ENCODE peak calls at places on chromosome 3, in seven cellular contexts. E is heart right ventricle, L is OCI-LY7, U is stomach, N is mammary epithelial cell, C is right lobe of liver, M is breast epithelium. P is an unnamed sample. For H3K4me1, the result is how much of the 10 kb centered on the place peaks cover.

GRCh38 chr3:111956995-111957736 is 21.7 kb upstream of the ABHD10 start:
- DNase-seq in L (no peak), M (no peak), N (peak), C (no peak), E (no peak), U (no peak), P (no peak)

GRCh38 chr3:195609229-195609628 is 25.5 kb upstream of the APOD start:
- DNase-seq in L (no peak), C (no peak), U (peak), N (no peak), M (no peak), E (no peak), P (no peak)

GRCh38 chr3:99532246-99532645 is 106.1 kb upstream of the COL8A1 start:
- DNase-seq in L (peak), M (no peak), E (no peak), N (peak), U (peak), C (no peak), P (peak)

GRCh38 chr3:16741103-16741758 is 136.0 kb upstream of the DAZL start:
- DNase-seq in U (no peak), C (no peak), N (peak), L (no peak), E (no peak), M (no peak), P (no peak)

GRCh38 chr3:46950661-46951241 is 25.8 kb downstream of the CCDC12 start:
- DNase-seq in M (no peak), C (no peak), U (no peak), N (no peak), L (no peak), E (no peak), P (no peak)

GRCh38 chr3:127299276-127299675 is 11.4 kb upstream of the PRR20G start:
- DNase-seq in M (no peak), L (no peak), U (no peak), C (no peak), E (no peak), N (no peak), P (no peak)

GRCh38 chr3:9767418-9767817 is 2.3 kb downstream of the CAMK1 start:
- DNase-seq in C (no peak), N (no peak), M (no peak), U (no peak), E (no peak), L (no peak), P (no peak)

GRCh38 chr3:108093616-108094015 is 2.8 kb upstream of the CD47 start:
- DNase-seq in M (no peak), E (no peak), L (no peak), N (no peak), C (no peak), U (no peak), P (no peak)

GRCh38 chr3:186342197-186342596 is 19.8 kb downstream of the DGKG start:
- DNase-seq in U (no peak), E (no peak), M (no peak), N (no peak), L (no peak), C (no peak), P (no peak)

GRCh38 chr3:197737319-197737649 is 580 bp upstream of the RUBCN start:
- DNase-seq in U (no peak), N (no peak), L (no peak), M (no peak), C (no peak), E (no peak), P (no peak)

GRCh38 chr3:111801697-111802655 is 57.1 kb upstream of the PHLDB2 start:
- DNase-seq in M (no peak), U (no peak), C (no peak), N (peak), L (no peak), E (no peak), P (no peak)

GRCh38 chr3:141331370-141332318 is 36.7 kb upstream of the ZBTB38 start:
- DNase-seq in E (peak), C (no peak), N (peak), M (no peak), L (no peak), U (no peak), P (peak)

GRCh38 chr3:107919239-107919638 is 171.6 kb downstream of the CD47 start:
- DNase-seq in U (no peak), L (no peak), C (no peak), N (no peak), M (no peak), E (no peak), P (no peak)

GRCh38 chr3:37891227-37891626 is 29.5 kb downstream of the CTDSPL start:
- DNase-seq in C (no peak), L (peak), M (no peak), E (no peak), U (peak), N (peak), P (no peak)

GRCh38 chr3:197798863-197799262 is 7.8 kb downstream of the LRCH3 start:
- DNase-seq in E (no peak), L (no peak), U (no peak), M (no peak), C (no peak), N (no peak), P (no peak)

GRCh38 chr3:140394488-140395133 is 283.3 kb upstream of the TRIM42 start:
- DNase-seq in E (no peak), N (peak), C (no peak), L (no peak), M (no peak), U (no peak), P (no peak)

GRCh38 chr3:141735789-141736465 is 2.2 kb upstream of the RNF7 start:
- DNase-seq in N (no peak), L (no peak), E (no peak), U (no peak), M (no peak), C (no peak), P (no peak)

GRCh38 chr3:154398084-154398967 is 31.7 kb downstream of the GPR149 start:
- DNase-seq in U (no peak), N (no peak), C (no peak), E (no peak), L (no peak), M (no peak), P (no peak)

GRCh38 chr3:47385007-47385406 is 4.2 kb downstream of the PTPN23 start:
- DNase-seq in C (no peak), N (peak), E (no peak), U (no peak), M (no peak), L (no peak), P (no peak)

GRCh38 chr3:183108002-183108449 is 8.7 kb upstream of the MCCC1 start:
- DNase-seq in E (no peak), C (no peak), U (no peak), N (no peak), M (no peak), L (no peak), P (no peak)

GRCh38 chr3:187807086-187807862 is 62.0 kb upstream of the BCL6 start:
- DNase-seq in U (no peak), E (no peak), N (peak), L (no peak), M (no peak), C (no peak), P (no peak)

GRCh38 chr3:67564008-67564407 is 90.4 kb downstream of the SUCLG2 start:
- DNase-seq in E (no peak), L (no peak), C (no peak), U (no peak), N (no peak), M (no peak), P (no peak)

GRCh38 chr3:11322931-11323330 is 50.7 kb downstream of the ATG7 start:
- DNase-seq in M (no peak), E (no peak), N (no peak), C (no peak), U (no peak), L (no peak), P (no peak)

GRCh38 chr3:152299243-152299976 is 30.7 kb downstream of the MBNL1 start:
- DNase-seq in L (peak), M (no peak), C (peak), E (no peak), N (no peak), U (no peak), P (no peak)

GRCh38 chr3:73448761-73449290 is 175.9 kb downstream of the PDZRN3 start:
- DNase-seq in C (no peak), N (no peak), L (peak), M (no peak), U (no peak), E (no peak), P (no peak)

GRCh38 chr3:100882571-100882981 is 110.6 kb downstream of the ABI3BP start:
- DNase-seq in L (no peak), M (no peak), E (no peak), U (no peak), N (no peak), C (no peak), P (no peak)

GRCh38 chr3:112519424-112520001 is 20.2 kb upstream of the BTLA start:
- DNase-seq in U (no peak), E (no peak), N (peak), L (peak), M (no peak), C (no peak), P (no peak)

DNA sequence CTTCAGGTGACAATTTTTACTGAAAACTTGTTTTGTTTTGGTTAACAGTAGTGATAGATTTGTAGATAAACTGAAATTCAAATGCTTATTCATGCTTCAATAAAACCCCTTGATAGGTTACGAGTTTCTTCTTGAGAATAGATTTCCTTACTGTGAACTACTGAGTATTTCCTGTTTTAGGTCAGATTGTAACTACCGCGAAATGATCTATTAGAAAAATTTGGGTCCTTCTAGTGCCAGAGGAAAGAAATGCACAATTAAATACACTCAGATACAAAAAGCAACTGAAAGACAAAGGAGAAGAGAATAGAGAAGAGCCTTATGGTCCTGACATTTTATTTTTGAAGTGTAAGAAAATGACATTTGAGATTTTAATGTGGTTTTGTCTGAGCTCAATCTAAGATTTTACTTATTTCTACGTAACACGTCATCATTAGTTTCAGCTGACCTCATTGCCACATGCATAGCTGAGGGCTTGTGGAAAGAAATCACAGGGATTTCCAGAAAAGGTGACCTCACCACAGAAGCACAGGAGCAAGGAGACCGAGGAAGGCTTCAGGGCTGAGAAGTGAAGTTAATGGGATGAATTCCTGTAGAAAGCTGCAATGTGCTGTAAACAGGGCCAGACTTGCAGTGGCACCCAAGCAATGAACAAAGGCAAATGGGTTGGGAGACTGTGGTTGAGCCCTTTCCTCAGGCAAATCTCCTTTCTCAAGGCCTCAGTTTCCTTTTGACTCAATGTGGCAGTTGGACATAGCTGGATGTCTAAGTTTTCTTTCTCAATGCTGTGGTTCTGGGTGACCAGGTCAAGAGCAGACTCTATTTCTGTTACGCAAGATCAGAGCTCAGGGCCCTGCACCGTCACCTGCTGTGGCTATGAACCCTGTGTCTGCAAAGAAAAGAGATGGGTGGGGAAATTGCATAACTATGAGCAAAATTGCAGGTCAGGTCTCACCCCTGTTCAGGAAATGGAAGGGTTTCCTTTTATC is 252.0 kb upstream of the TBL1XR1 start:
- DNase-seq in N (peak), U (no peak), C (peak), E (no peak), L (no peak), M (no peak), P (peak)
- H3K27ac ChIP-seq in N (peak), U (peak), C (no peak), E (no peak), L (no peak), M (peak), P (peak)

GRCh38 chr3:170095771-170096170 is 58.0 kb downstream of the GPR160 start:
- DNase-seq in M (no peak), N (peak), U (no peak), C (no peak), E (no peak), L (no peak), P (no peak)

GRCh38 chr3:170090601-170090981 is 52.8 kb downstream of the GPR160 start:
- DNase-seq in C (no peak), N (no peak), U (no peak), M (no peak), L (no peak), E (no peak), P (no peak)

GRCh38 chr3:170092907-170093306 is 55.1 kb downstream of the GPR160 start:
- DNase-seq in E (no peak), U (no peak), L (no peak), M (no peak), N (no peak), C (no peak), P (no peak)

GRCh38 chr3:170085396-170085795 is 47.6 kb downstream of the GPR160 start:
- DNase-seq in N (no peak), C (no peak), E (no peak), U (no peak), L (no peak), M (no peak), P (no peak)

DNA sequence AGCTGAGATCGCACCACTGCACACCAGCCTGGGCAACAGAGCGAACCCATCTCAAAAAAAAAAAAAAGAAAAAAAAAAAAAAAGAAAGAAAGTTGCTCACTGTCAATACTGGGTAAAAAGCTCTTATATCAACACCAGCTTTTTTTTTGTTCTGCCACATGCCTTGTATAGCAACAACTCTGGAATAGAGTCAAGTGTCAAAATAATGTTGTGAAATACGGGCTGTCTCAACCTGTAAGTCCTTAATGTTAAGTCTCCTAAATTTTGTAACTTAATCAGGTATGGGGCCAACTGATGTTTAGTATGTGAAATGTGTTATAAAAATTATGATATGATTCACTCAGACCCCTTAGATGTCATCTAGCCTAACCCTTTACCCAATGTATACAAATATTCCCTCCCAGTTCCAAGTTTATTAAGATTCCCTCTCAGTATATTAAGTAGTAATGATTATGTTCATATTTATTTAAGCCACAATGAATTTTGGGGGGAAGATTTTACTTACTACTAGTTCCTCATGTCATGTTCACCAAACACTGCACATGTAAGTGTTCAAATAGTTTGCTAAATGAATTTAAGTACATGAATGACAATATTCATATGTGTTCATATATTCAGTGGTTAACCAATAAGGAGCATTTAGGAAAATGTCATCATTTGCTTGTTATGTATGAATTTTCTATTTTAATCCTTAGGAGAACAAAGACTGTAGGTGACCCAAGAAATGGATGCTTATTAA is 52.2 kb downstream of the GPR160 start:
- DNase-seq in L (no peak), N (no peak), M (no peak), U (no peak), E (no peak), C (no peak), P (no peak)
- TF ChIP-seq CTCF in L (no peak), N (no peak), M (no peak), U (no peak), E (no peak), C (no peak), P (no peak)

GRCh38 chr3:58074997-58075396 is 66.8 kb downstream of the FLNB start:
- DNase-seq in U (no peak), N (no peak), L (no peak), E (no peak), C (no peak), M (no peak), P (no peak)

GRCh38 chr3:58077586-58078285 is 69.5 kb downstream of the FLNB start:
- DNase-seq in L (no peak), C (no peak), U (no peak), E (no peak), M (no peak), N (no peak), P (no peak)

GRCh38 chr3:58082047-58082446 is 73.8 kb downstream of the FLNB start:
- DNase-seq in C (no peak), L (no peak), N (no peak), E (no peak), U (no peak), M (no peak), P (no peak)

GRCh38 chr3:58079773-58080172 is 71.6 kb downstream of the FLNB start:
- DNase-seq in N (no peak), M (no peak), C (no peak), U (no peak), E (no peak), L (no peak), P (no peak)

GRCh38 chr3:58078610-58079009 is 70.4 kb downstream of the FLNB start:
- DNase-seq in C (no peak), U (no peak), L (no peak), N (no peak), E (no peak), M (no peak), P (no peak)
- H3K4me1 ChIP-seq in C (under half), U (under half), L (under half), N (under half), E (under half), M (under half), P (under half)

DNA sequence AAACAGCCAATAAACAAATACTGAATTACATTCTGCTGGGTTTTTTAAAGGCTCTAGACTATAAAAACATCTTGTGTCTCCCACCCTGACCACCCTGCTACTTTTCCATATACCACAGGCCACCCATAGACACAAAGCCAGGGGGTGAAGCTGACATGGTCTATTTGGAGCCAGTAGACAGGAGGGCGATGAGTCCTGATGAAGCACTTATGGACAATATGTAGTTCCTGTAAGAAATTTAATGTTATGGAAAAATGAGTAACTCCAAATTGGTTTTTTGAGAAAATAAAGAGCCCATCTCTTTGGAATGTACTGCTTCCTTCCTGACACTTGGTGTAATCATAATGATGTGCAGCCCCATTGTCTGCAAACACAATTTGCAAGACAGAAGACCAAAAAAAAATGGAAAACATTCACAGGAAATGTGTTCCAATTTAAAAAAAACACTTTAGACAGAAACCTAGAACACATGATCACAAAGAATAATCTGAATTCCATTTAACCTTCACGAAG is 11.8 kb downstream of the SSR3 start:
- DNase-seq in N (no peak), M (no peak), C (no peak), E (no peak), U (no peak), L (no peak), P (no peak)
- H3K27ac ChIP-seq in N (no peak), M (peak), C (no peak), E (peak), U (peak), L (no peak), P (no peak)

P was measured in left lung.